ENCODE peak calls at places on chromosomes 5 and 9, in four cellular contexts. One of them, this sample, is unnamed.
A peak's percentile ranks its signal among the peaks of the same experiment; 100 is the strongest.

GRCh38 chr9:33446507-33447403 is 638 bp downstream of the AQP3 start:
- DNase-seq in upper lobe of left lung: peak; percentile 66
- DNase-seq in heart left ventricle: peak; percentile 51
- DNase-seq in left ventricle myocardium inferior: peak; percentile 33
- DNase-seq in this sample: peak; percentile 94

GRCh38 chr9:109972026-109973005 is 192.3 kb downstream of the PALM2AKAP2 start:
- DNase-seq in upper lobe of left lung: peak; percentile 27
- DNase-seq in heart left ventricle: no peak
- DNase-seq in left ventricle myocardium inferior: no peak
- DNase-seq in this sample: no peak

GRCh38 chr9:98104445-98104881 is 14.6 kb downstream of the TRIM14 start:
- DNase-seq in upper lobe of left lung: no peak
- DNase-seq in heart left ventricle: no peak
- DNase-seq in left ventricle myocardium inferior: no peak
- DNase-seq in this sample: no peak

GRCh38 chr9:124128568-124128967 is 117.0 kb downstream of the LHX2 start:
- DNase-seq in upper lobe of left lung: no peak
- DNase-seq in heart left ventricle: no peak
- DNase-seq in left ventricle myocardium inferior: no peak
- DNase-seq in this sample: no peak

GRCh38 chr5:128227984-128228383 is 144.4 kb downstream of the SLC12A2 start:
- DNase-seq in upper lobe of left lung: no peak
- DNase-seq in heart left ventricle: no peak
- DNase-seq in left ventricle myocardium inferior: no peak
- DNase-seq in this sample: no peak

GRCh38 chr5:126948453-126948852 is 81.9 kb downstream of the MARCHF3 start:
- DNase-seq in upper lobe of left lung: no peak
- DNase-seq in heart left ventricle: no peak
- DNase-seq in left ventricle myocardium inferior: no peak
- DNase-seq in this sample: no peak

GRCh38 chr5:53936481-53937352 is 373.7 kb downstream of the ARL15 start:
- DNase-seq in upper lobe of left lung: no peak
- DNase-seq in heart left ventricle: peak; percentile 12
- DNase-seq in left ventricle myocardium inferior: peak; percentile 29
- DNase-seq in this sample: peak; percentile 73

GRCh38 chr5:153756540-153756939 is 266.1 kb downstream of the GRIA1 start:
- DNase-seq in upper lobe of left lung: no peak
- DNase-seq in heart left ventricle: no peak
- DNase-seq in left ventricle myocardium inferior: no peak
- DNase-seq in this sample: no peak

GRCh38 chr5:132774406-132774805 is 2.6 kb downstream of the SEPTIN8 start:
- DNase-seq in upper lobe of left lung: no peak
- DNase-seq in heart left ventricle: no peak
- DNase-seq in left ventricle myocardium inferior: no peak
- DNase-seq in this sample: no peak

GRCh38 chr5:176799488-176799887 is 10.9 kb upstream of the UNC5A start:
- DNase-seq in upper lobe of left lung: no peak
- DNase-seq in heart left ventricle: no peak
- DNase-seq in left ventricle myocardium inferior: no peak
- DNase-seq in this sample: no peak

GRCh38 chr5:146662229-146662628 is 146.2 kb upstream of the GPR151 start:
- DNase-seq in upper lobe of left lung: no peak
- DNase-seq in heart left ventricle: no peak
- DNase-seq in left ventricle myocardium inferior: no peak
- DNase-seq in this sample: no peak

GRCh38 chr5:80284720-80285119 is 28.9 kb upstream of the SERINC5 start:
- DNase-seq in upper lobe of left lung: no peak
- DNase-seq in heart left ventricle: no peak
- DNase-seq in left ventricle myocardium inferior: no peak
- DNase-seq in this sample: no peak

GRCh38 chr9:137176302-137177182 is 4.7 kb upstream of the TMEM210 start:
- DNase-seq in upper lobe of left lung: no peak
- DNase-seq in heart left ventricle: no peak
- DNase-seq in left ventricle myocardium inferior: no peak
- DNase-seq in this sample: no peak

GRCh38 chr9:37643214-37643613 is 7.5 kb upstream of the FRMPD1 start:
- DNase-seq in upper lobe of left lung: no peak
- DNase-seq in heart left ventricle: no peak
- DNase-seq in left ventricle myocardium inferior: no peak
- DNase-seq in this sample: no peak
- H3K27me3 ChIP-seq in upper lobe of left lung: peaks cover 8% of the 10 kb centered on the region
- H3K27me3 ChIP-seq in heart left ventricle: no peaks in the 10 kb centered on the region
- H3K27me3 ChIP-seq in left ventricle myocardium inferior: peaks cover 34% of the 10 kb centered on the region
- H3K27me3 ChIP-seq in this sample: no peaks in the 10 kb centered on the region

GRCh38 chr5:138337685-138338410 is at the start of gene FAM53C:
- DNase-seq in upper lobe of left lung: peak; percentile 95
- DNase-seq in heart left ventricle: peak; percentile 93
- DNase-seq in left ventricle myocardium inferior: peak; percentile 91
- DNase-seq in this sample: peak; percentile 96

GRCh38 chr5:138339086-138339456 is 1.0 kb downstream of the FAM53C start:
- DNase-seq in upper lobe of left lung: peak; percentile 31
- DNase-seq in heart left ventricle: no peak
- DNase-seq in left ventricle myocardium inferior: no peak
- DNase-seq in this sample: no peak

GRCh38 chr5:138338411-138339085 is 482 bp downstream of the FAM53C start:
- DNase-seq in upper lobe of left lung: no peak
- DNase-seq in heart left ventricle: no peak
- DNase-seq in left ventricle myocardium inferior: no peak
- DNase-seq in this sample: no peak

GRCh38 chr5:138340008-138340407 is 1.9 kb downstream of the FAM53C start:
- DNase-seq in upper lobe of left lung: no peak
- DNase-seq in heart left ventricle: no peak
- DNase-seq in left ventricle myocardium inferior: no peak
- DNase-seq in this sample: no peak

DNA sequence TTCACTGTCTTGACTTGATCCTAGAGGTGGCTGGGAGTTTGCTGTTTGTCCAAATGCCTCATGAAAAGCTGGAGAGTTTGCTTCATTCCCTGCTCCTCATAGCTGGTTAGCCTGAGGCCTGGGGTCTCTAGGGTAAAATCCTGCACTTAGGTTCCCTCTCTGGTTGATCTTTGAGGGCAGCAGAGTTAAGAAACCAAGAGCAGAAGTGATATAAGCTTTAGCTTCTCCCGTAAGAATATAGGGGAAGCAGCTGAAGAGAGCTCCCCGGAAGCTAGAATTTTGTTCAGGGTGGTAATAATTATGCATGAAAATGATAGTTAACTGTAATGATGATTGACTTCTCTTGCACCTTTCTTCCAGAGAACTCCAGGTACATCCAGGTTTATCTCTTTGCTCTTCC is 1.4 kb downstream of the FAM53C start:
- DNase-seq in upper lobe of left lung: no peak
- DNase-seq in heart left ventricle: no peak
- DNase-seq in left ventricle myocardium inferior: no peak
- DNase-seq in this sample: no peak
- H3K27ac ChIP-seq in upper lobe of left lung: peak overlapping the region; percentile 97
- H3K27ac ChIP-seq in heart left ventricle: peak overlapping the region; percentile 95
- H3K27ac ChIP-seq in left ventricle myocardium inferior: peak overlapping the region; percentile 97
- H3K27ac ChIP-seq in this sample: peak overlapping the region; percentile 99

DNA sequence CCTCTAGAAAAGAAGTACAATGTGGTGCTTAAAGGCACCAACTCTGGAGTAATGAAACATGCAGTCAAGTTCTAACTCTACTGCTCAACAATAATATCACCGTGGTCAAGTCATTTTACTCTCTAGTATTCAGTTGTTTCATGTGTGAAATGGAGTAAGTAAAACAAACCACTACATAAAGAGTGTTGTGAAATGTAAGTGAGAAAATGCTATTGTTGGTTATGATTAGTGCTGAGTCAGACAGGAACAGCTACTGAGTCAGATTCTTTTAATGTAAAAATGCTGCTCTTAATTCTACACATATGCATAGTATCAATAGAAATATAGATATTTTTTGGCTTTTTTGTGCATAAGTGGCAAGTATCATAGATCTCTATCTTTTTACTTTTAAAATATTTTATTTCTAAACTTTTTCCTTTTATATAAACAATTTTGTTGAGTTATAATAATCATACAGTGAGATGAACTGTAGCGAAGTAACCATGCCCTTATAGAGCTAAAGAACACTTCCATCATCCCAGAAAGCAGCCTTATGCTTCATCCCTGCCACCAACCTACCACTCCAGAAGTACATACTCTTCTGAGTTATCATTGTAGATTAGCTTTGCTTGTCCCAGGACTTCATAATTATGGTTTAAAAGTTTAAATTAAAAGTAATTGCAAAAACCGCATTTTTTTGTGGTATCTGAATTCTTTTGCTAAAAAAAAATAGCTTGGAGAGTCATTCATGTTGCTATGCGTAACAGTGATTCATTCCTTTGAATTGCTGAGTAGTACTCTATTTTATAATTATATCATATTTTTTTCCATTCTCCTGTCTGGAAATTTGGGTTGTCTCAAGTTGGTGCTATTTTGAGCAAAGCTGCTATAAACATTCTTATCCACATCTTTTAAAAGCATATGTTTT is 548.2 kb upstream of the CLINT1 start:
- DNase-seq in upper lobe of left lung: no peak
- DNase-seq in heart left ventricle: no peak
- DNase-seq in left ventricle myocardium inferior: no peak
- DNase-seq in this sample: no peak
- TF ChIP-seq CTCF in upper lobe of left lung: no peak
- TF ChIP-seq CTCF in heart left ventricle: no peak
- TF ChIP-seq CTCF in left ventricle myocardium inferior: no peak
- TF ChIP-seq CTCF in this sample: no peak

DNA sequence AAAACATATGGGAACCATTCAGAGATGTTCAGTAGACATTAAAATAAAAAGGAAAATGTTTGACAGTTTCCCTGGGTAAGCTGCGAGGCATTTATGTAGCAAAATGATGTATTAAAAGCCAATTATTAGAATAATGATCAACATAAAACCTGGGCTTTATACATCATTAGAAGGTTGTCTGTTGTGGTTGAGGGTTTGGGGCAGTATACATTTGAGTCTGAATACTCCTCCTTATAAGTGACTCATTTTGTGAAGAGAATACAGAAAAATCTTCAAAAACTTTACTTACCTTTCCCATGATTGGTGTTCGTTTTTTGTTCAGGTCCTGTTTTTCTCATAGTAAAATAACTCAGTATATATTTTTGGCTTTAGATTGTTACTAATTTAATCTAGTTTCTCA is 119.5 kb downstream of the ZCCHC7 start:
- DNase-seq in upper lobe of left lung: no peak
- DNase-seq in heart left ventricle: no peak
- DNase-seq in left ventricle myocardium inferior: no peak
- DNase-seq in this sample: no peak
- H3K27me3 ChIP-seq in upper lobe of left lung: no peaks in the 10 kb centered on the region
- H3K27me3 ChIP-seq in heart left ventricle: no peaks in the 10 kb centered on the region
- H3K27me3 ChIP-seq in left ventricle myocardium inferior: no peaks in the 10 kb centered on the region
- H3K27me3 ChIP-seq in this sample: no peaks in the 10 kb centered on the region

GRCh38 chr5:144249755-144250464 is 79.2 kb downstream of the KCTD16 start:
- DNase-seq in upper lobe of left lung: no peak
- DNase-seq in heart left ventricle: no peak
- DNase-seq in left ventricle myocardium inferior: no peak
- DNase-seq in this sample: no peak

GRCh38 chr5:144247131-144247530 is 76.5 kb downstream of the KCTD16 start:
- DNase-seq in upper lobe of left lung: no peak
- DNase-seq in heart left ventricle: no peak
- DNase-seq in left ventricle myocardium inferior: no peak
- DNase-seq in this sample: no peak

DNA sequence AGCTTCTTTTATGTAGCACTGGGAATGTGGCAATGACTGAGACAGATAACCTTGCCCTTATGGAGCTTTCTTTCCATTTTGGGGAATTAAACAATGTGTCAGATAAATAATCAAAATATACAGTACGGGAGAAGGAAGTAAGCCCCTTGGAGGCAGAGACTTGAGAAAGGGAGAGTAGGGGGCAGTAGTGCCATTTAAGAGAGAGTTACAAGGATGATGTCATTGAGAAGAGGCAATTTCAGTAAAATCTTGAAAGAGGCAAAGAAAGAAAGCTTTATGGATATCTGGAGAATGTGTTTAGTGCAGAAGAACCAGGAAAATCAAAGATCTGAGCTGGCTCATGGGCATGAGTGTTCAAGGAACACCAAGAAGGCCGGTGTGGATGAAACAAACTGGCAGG is 77.3 kb downstream of the KCTD16 start:
- DNase-seq in upper lobe of left lung: no peak
- DNase-seq in heart left ventricle: no peak
- DNase-seq in left ventricle myocardium inferior: no peak
- DNase-seq in this sample: no peak
- H3K27ac ChIP-seq in upper lobe of left lung: no peak overlapping the region
- H3K27ac ChIP-seq in heart left ventricle: no peak overlapping the region
- H3K27ac ChIP-seq in left ventricle myocardium inferior: no peak overlapping the region
- H3K27ac ChIP-seq in this sample: no peak overlapping the region

GRCh38 chr5:163609910-163610309 is 104.5 kb downstream of the MAT2B start:
- DNase-seq in upper lobe of left lung: no peak
- DNase-seq in heart left ventricle: no peak
- DNase-seq in left ventricle myocardium inferior: no peak
- DNase-seq in this sample: no peak

GRCh38 chr5:163614787-163615186 is 109.4 kb downstream of the MAT2B start:
- DNase-seq in upper lobe of left lung: no peak
- DNase-seq in heart left ventricle: no peak
- DNase-seq in left ventricle myocardium inferior: no peak
- DNase-seq in this sample: no peak

GRCh38 chr5:163607256-163607655 is 101.8 kb downstream of the MAT2B start:
- DNase-seq in upper lobe of left lung: no peak
- DNase-seq in heart left ventricle: no peak
- DNase-seq in left ventricle myocardium inferior: no peak
- DNase-seq in this sample: no peak

GRCh38 chr5:163613150-163613442 is 107.7 kb downstream of the MAT2B start:
- DNase-seq in upper lobe of left lung: no peak
- DNase-seq in heart left ventricle: no peak
- DNase-seq in left ventricle myocardium inferior: no peak
- DNase-seq in this sample: no peak

GRCh38 chr5:163612358-163613149 is 107.1 kb downstream of the MAT2B start:
- DNase-seq in upper lobe of left lung: no peak
- DNase-seq in heart left ventricle: no peak
- DNase-seq in left ventricle myocardium inferior: no peak
- DNase-seq in this sample: no peak
- TF ChIP-seq CTCF in upper lobe of left lung: no peak
- TF ChIP-seq CTCF in heart left ventricle: no peak
- TF ChIP-seq CTCF in left ventricle myocardium inferior: no peak
- TF ChIP-seq CTCF in this sample: no peak

DNA sequence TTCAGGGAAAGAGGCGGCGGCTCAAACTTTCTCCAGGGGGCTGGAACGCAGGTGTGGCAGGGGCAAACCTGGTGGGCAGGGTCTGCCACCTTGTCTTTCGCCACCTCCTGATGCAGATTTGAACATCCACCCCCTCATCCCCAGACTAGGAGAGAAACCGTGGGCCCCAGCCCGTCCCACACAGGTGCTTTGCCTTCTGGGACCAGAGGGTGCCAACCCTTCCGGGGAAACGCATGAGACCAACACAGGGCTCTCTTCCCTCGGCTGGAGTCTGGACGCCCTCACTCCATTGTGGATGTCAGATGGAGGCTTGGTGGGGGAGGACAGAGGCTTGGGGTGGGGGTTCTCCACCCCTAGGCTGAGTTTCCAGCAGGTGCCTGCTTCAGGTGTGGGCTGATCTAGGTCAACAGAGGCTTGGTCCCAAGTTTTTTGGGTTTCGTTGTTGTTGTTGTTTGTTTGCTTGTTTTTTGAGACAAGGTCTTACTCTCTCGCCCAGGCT is 9.6 kb downstream of the C9orf50 start:
- DNase-seq in upper lobe of left lung: no peak
- DNase-seq in heart left ventricle: no peak
- DNase-seq in left ventricle myocardium inferior: no peak
- DNase-seq in this sample: no peak
- H3K27me3 ChIP-seq in upper lobe of left lung: no peaks in the 10 kb centered on the region
- H3K27me3 ChIP-seq in heart left ventricle: no peaks in the 10 kb centered on the region
- H3K27me3 ChIP-seq in left ventricle myocardium inferior: no peaks in the 10 kb centered on the region
- H3K27me3 ChIP-seq in this sample: no peaks in the 10 kb centered on the region

This sample was measured in right lobe of liver.